ENCODE peak calls at places on chromosomes 2 and 18, in five cellular contexts. One of them, this sample, is unnamed.

GRCh38 chr18:43422483-43422882 is 145.2 kb upstream of the SYT4 start:
- DNase-seq in lower lobe of right lung: no peak
- DNase-seq in KBM-7: no peak
- DNase-seq in T-helper 9 cell: no peak
- DNase-seq in T-helper 2 cell: no peak
- DNase-seq in this sample: peak; percentile 41

GRCh38 chr2:19312949-19313348 is 45.5 kb downstream of the OSR1 start:
- DNase-seq in T-helper 2 cell: no peak
- DNase-seq in KBM-7: peak; percentile 5
- DNase-seq in lower lobe of right lung: no peak
- DNase-seq in T-helper 9 cell: no peak
- DNase-seq in this sample: peak; percentile 26

GRCh38 chr2:150126839-150127238 is 360.6 kb downstream of the RND3 start:
- DNase-seq in KBM-7: no peak
- DNase-seq in T-helper 2 cell: no peak
- DNase-seq in T-helper 9 cell: no peak
- DNase-seq in lower lobe of right lung: no peak
- DNase-seq in this sample: no peak

GRCh38 chr2:241540766-241541561 is 17.6 kb upstream of the BOK start:
- DNase-seq in T-helper 2 cell: peak; percentile 44
- DNase-seq in KBM-7: no peak
- DNase-seq in lower lobe of right lung: peak; percentile 80
- DNase-seq in T-helper 9 cell: peak; percentile 49
- DNase-seq in this sample: peak; percentile 38

GRCh38 chr2:239245872-239246701 is 154.7 kb downstream of the HDAC4 start:
- DNase-seq in T-helper 2 cell: no peak
- DNase-seq in T-helper 9 cell: no peak
- DNase-seq in lower lobe of right lung: no peak
- DNase-seq in KBM-7: no peak
- DNase-seq in this sample: no peak

GRCh38 chr2:237858294-237859081 is 935 bp upstream of the RAMP1 start:
- DNase-seq in lower lobe of right lung: no peak
- DNase-seq in T-helper 9 cell: no peak
- DNase-seq in T-helper 2 cell: peak; percentile 53
- DNase-seq in KBM-7: peak; percentile 88
- DNase-seq in this sample: peak; percentile 77

GRCh38 chr2:161373939-161374338 is 42.2 kb upstream of the TBR1 start:
- DNase-seq in T-helper 9 cell: no peak
- DNase-seq in KBM-7: no peak
- DNase-seq in lower lobe of right lung: no peak
- DNase-seq in T-helper 2 cell: no peak
- DNase-seq in this sample: peak; percentile 11

GRCh38 chr2:150485871-150486538 is 1.5 kb downstream of the RND3 start:
- DNase-seq in lower lobe of right lung: peak; percentile 77
- DNase-seq in KBM-7: no peak
- DNase-seq in T-helper 2 cell: peak; percentile 3
- DNase-seq in T-helper 9 cell: no peak
- DNase-seq in this sample: no peak

GRCh38 chr2:73984203-73984921 is at the start of gene TET3:
- DNase-seq in T-helper 9 cell: peak; percentile 62
- DNase-seq in T-helper 2 cell: peak; percentile 84
- DNase-seq in lower lobe of right lung: peak; percentile 75
- DNase-seq in KBM-7: no peak
- DNase-seq in this sample: peak; percentile 57

GRCh38 chr2:9554841-9555337 is 741 bp downstream of the ADAM17 start:
- DNase-seq in KBM-7: peak; percentile 64
- DNase-seq in T-helper 9 cell: peak; percentile 4
- DNase-seq in lower lobe of right lung: no peak
- DNase-seq in T-helper 2 cell: peak; percentile 75
- DNase-seq in this sample: peak; percentile 85

GRCh38 chr2:50444286-50444685 is 587.6 kb downstream of the NRXN1 start:
- DNase-seq in T-helper 2 cell: no peak
- DNase-seq in T-helper 9 cell: no peak
- DNase-seq in lower lobe of right lung: no peak
- DNase-seq in KBM-7: no peak
- DNase-seq in this sample: no peak

GRCh38 chr2:129092871-129093385 is 774.3 kb upstream of the HS6ST1 start:
- DNase-seq in T-helper 9 cell: no peak
- DNase-seq in lower lobe of right lung: no peak
- DNase-seq in KBM-7: no peak
- DNase-seq in T-helper 2 cell: no peak
- DNase-seq in this sample: no peak

GRCh38 chr18:2905802-2906521 is 59.2 kb downstream of the EMILIN2 start:
- DNase-seq in lower lobe of right lung: peak; percentile 82
- DNase-seq in T-helper 2 cell: peak; percentile 42
- DNase-seq in T-helper 9 cell: peak; percentile 25
- DNase-seq in KBM-7: no peak
- DNase-seq in this sample: peak; percentile 86

GRCh38 chr2:145731467-145731866 is 1211.5 kb upstream of the ZEB2 start:
- DNase-seq in lower lobe of right lung: no peak
- DNase-seq in KBM-7: no peak
- DNase-seq in T-helper 9 cell: no peak
- DNase-seq in T-helper 2 cell: no peak
- DNase-seq in this sample: no peak

GRCh38 chr18:34342960-34343359 is 118.2 kb upstream of the NOL4 start:
- DNase-seq in T-helper 9 cell: no peak
- DNase-seq in lower lobe of right lung: no peak
- DNase-seq in KBM-7: no peak
- DNase-seq in T-helper 2 cell: no peak
- DNase-seq in this sample: no peak

GRCh38 chr2:19847486-19847885 is 54.3 kb downstream of the TTC32 start:
- DNase-seq in T-helper 9 cell: no peak
- DNase-seq in lower lobe of right lung: no peak
- DNase-seq in T-helper 2 cell: no peak
- DNase-seq in KBM-7: no peak
- DNase-seq in this sample: no peak

GRCh38 chr2:231615058-231615671 is 22.5 kb downstream of the TEX44 start:
- DNase-seq in KBM-7: no peak
- DNase-seq in lower lobe of right lung: no peak
- DNase-seq in T-helper 2 cell: no peak
- DNase-seq in T-helper 9 cell: no peak
- DNase-seq in this sample: no peak

GRCh38 chr2:203783496-203784203 is 77.2 kb downstream of the CD28 start:
- DNase-seq in T-helper 9 cell: no peak
- DNase-seq in KBM-7: no peak
- DNase-seq in T-helper 2 cell: no peak
- DNase-seq in lower lobe of right lung: no peak
- DNase-seq in this sample: no peak

GRCh38 chr18:32200766-32201165 is 10.9 kb downstream of the MEP1B start:
- DNase-seq in lower lobe of right lung: no peak
- DNase-seq in T-helper 2 cell: no peak
- DNase-seq in T-helper 9 cell: no peak
- DNase-seq in KBM-7: no peak
- DNase-seq in this sample: no peak

GRCh38 chr18:26103579-26103978 is 13.2 kb upstream of the SS18 start:
- DNase-seq in T-helper 9 cell: no peak
- DNase-seq in KBM-7: peak; percentile 31
- DNase-seq in lower lobe of right lung: no peak
- DNase-seq in T-helper 2 cell: peak; percentile 50
- DNase-seq in this sample: peak; percentile 75

GRCh38 chr2:46364797-46365457 is 67.7 kb downstream of the EPAS1 start:
- DNase-seq in KBM-7: peak; percentile 62
- DNase-seq in T-helper 2 cell: peak; percentile 50
- DNase-seq in T-helper 9 cell: no peak
- DNase-seq in lower lobe of right lung: no peak
- DNase-seq in this sample: peak; percentile 81

This sample was measured in OCI-M1.